ENCODE peak calls at places on chromosomes 13 and 19, in five cellular contexts. M is ELF-1; E is T-helper 2 cell treated with Interferon-gamma antibody and Interleukin-4, amounts not matched to agents 5 μg/mL and 100 μg/mL, for 36 hours; C is HFF-Myc; T is central memory CD4-positive, alpha-beta T cell. K is an unnamed sample.

GRCh38 chr19:14971474-14971873 is 8.2 kb downstream of the SLC1A6 start:
- DNase-seq in M (no peak), E (no peak), C (no peak), T (no peak), K (no peak)

GRCh38 chr19:11378319-11379189 is 4.1 kb downstream of the SWSAP1 start:
- DNase-seq in M (peak; percentile 75), E (no peak), C (no peak), T (no peak), K (no peak)

GRCh38 chr13:19586904-19587634 is 25.7 kb upstream of the TPTE2 start:
- DNase-seq in M (peak; percentile 31), E (peak; percentile 77), C (peak; percentile 24), T (peak; percentile 75), K (peak; percentile 87)

GRCh38 chr13:23771966-23772365 is 117.2 kb downstream of the MIPEP start:
- DNase-seq in M (no peak), E (no peak), C (no peak), T (no peak), K (no peak)

GRCh38 chr13:31898383-31899071 is 133.0 kb upstream of the FRY start:
- DNase-seq in M (no peak), E (no peak), C (no peak), T (peak; percentile 15), K (no peak)

GRCh38 chr13:25575562-25575961 is 203.8 kb downstream of the ATP8A2 start:
- DNase-seq in M (no peak), E (no peak), C (no peak), T (no peak), K (no peak)

GRCh38 chr13:49213997-49214916 is 5.9 kb upstream of the MLNR start:
- DNase-seq in M (no peak), E (no peak), C (no peak), T (no peak), K (no peak)

GRCh38 chr13:35469781-35470380 is 6.6 kb downstream of the MAB21L1 start:
- DNase-seq in M (no peak), E (no peak), C (no peak), T (no peak), K (no peak)

GRCh38 chr19:16676101-16676798 is 15.3 kb downstream of the TMEM38A start:
- DNase-seq in M (no peak), E (no peak), C (no peak), T (no peak), K (no peak)

GRCh38 chr13:24168392-24168750 is 7.9 kb downstream of the SPATA13 start:
- DNase-seq in M (no peak), E (peak; percentile 37), C (no peak), T (no peak), K (no peak)